ENCODE peak calls at places on chromosome 6, in four cellular contexts. Z is sigmoid colon, G is tibial nerve, I is ovary. X is an unnamed sample. For H3K9me3, the result is how much of the 10 kb centered on the place peaks cover.

GRCh38 chr6:36033935-36034334 is 6.3 kb downstream of the MAPK14 start:
- DNase-seq in I (no peak), G (no peak), Z (no peak), X (no peak)

GRCh38 chr6:104940881-104941693 is 15.8 kb upstream of the LIN28B start:
- DNase-seq in Z (no peak), I (no peak), G (no peak), X (no peak)

GRCh38 chr6:159540152-159540551 is 152.9 kb downstream of the SOD2 start:
- DNase-seq in I (no peak), Z (no peak), G (no peak), X (no peak)

GRCh38 chr6:170175644-170176620 is 114.9 kb downstream of the DLL1 start:
- DNase-seq in G (no peak), I (peak), Z (no peak), X (peak)

GRCh38 chr6:36383608-36384007 is 3.9 kb downstream of the ETV7 start:
- DNase-seq in I (no peak), Z (peak), G (no peak), X (peak)

GRCh38 chr6:134288538-134289203 is 29.2 kb downstream of the SGK1 start:
- DNase-seq in I (no peak), Z (no peak), G (no peak), X (no peak)

GRCh38 chr6:99818161-99818560 is 175.9 kb downstream of the MCHR2 start:
- DNase-seq in Z (no peak), I (no peak), G (no peak), X (no peak)

GRCh38 chr6:47633141-47633540 is 65.2 kb upstream of the ADGRF4 start:
- DNase-seq in I (no peak), G (no peak), Z (no peak), X (no peak)

GRCh38 chr6:121548146-121548545 is 112.7 kb downstream of the GJA1 start:
- DNase-seq in G (no peak), I (no peak), Z (no peak), X (no peak)

GRCh38 chr6:20712011-20712410 is 177.8 kb downstream of the CDKAL1 start:
- DNase-seq in I (no peak), Z (no peak), G (no peak), X (no peak)

GRCh38 chr6:36933102-36933501 is 21.4 kb upstream of the PI16 start:
- DNase-seq in I (no peak), Z (no peak), G (no peak), X (no peak)

GRCh38 chr6:150099546-150099945 is 30.6 kb upstream of the ULBP3 start:
- DNase-seq in G (no peak), Z (no peak), I (no peak), X (no peak)

GRCh38 chr6:31158863-31159855 is 770 bp downstream of the TCF19 start:
- DNase-seq in G (no peak), I (no peak), Z (peak), X (no peak)

GRCh38 chr6:44179072-44179536 is 20.5 kb downstream of the CAPN11 start:
- DNase-seq in I (no peak), Z (no peak), G (no peak), X (no peak)

GRCh38 chr6:25237579-25237978 is 41.6 kb upstream of the CARMIL1 start:
- DNase-seq in G (no peak), Z (no peak), I (no peak), X (no peak)

GRCh38 chr6:151021878-151022277 is 156.4 kb downstream of the MTHFD1L start:
- DNase-seq in Z (no peak), G (no peak), I (no peak), X (no peak)

GRCh38 chr6:28693033-28693750 is 167.5 kb downstream of the GPX5 start:
- DNase-seq in G (no peak), Z (no peak), I (no peak), X (no peak)

GRCh38 chr6:35392111-35392702 is 49.8 kb downstream of the PPARD start:
- DNase-seq in Z (no peak), G (no peak), I (peak), X (peak)

GRCh38 chr6:43740961-43741764 is 28.8 kb upstream of the VEGFA start:
- DNase-seq in I (no peak), G (no peak), Z (peak), X (peak)

GRCh38 chr6:152380351-152380767 is 256.8 kb downstream of the SYNE1 start:
- DNase-seq in I (no peak), Z (no peak), G (no peak), X (no peak)

GRCh38 chr6:34934516-34934915 is 45.5 kb downstream of the ANKS1A start:
- DNase-seq in G (peak), Z (peak), I (peak), X (peak)

GRCh38 chr6:150403458-150404245 is 34.8 kb downstream of the IYD start:
- DNase-seq in Z (no peak), I (no peak), G (no peak), X (no peak)

GRCh38 chr6:107989166-107990094 is 31.4 kb upstream of the SEC63 start:
- DNase-seq in Z (no peak), G (no peak), I (no peak), X (no peak)

GRCh38 chr6:90811596-90812226 is 224.8 kb upstream of the MAP3K7 start:
- DNase-seq in Z (no peak), I (no peak), G (no peak), X (no peak)

GRCh38 chr6:55040102-55040848 is 134.0 kb upstream of the HCRTR2 start:
- DNase-seq in G (no peak), Z (no peak), I (no peak), X (no peak)

GRCh38 chr6:106547556-106547955 is 81.7 kb downstream of the RTN4IP1 start:
- DNase-seq in I (no peak), G (no peak), Z (no peak), X (no peak)

GRCh38 chr6:20952605-20953004 is 418.3 kb downstream of the CDKAL1 start:
- DNase-seq in G (no peak), Z (no peak), I (no peak), X (no peak)

GRCh38 chr6:76719449-76719848 is 647.0 kb upstream of the IMPG1 start:
- DNase-seq in I (no peak), G (no peak), Z (no peak), X (no peak)

GRCh38 chr6:99384507-99384906 is 9.5 kb downstream of the COQ3 start:
- DNase-seq in Z (no peak), I (no peak), G (no peak), X (no peak)

GRCh38 chr6:159119835-159120234 is 49.4 kb upstream of the FNDC1 start:
- DNase-seq in G (no peak), I (no peak), Z (no peak), X (no peak)

GRCh38 chr6:64104051-64104450 is 468.4 kb downstream of the PHF3 start:
- DNase-seq in Z (no peak), G (no peak), I (no peak), X (no peak)

GRCh38 chr6:157669747-157670216 is 153.3 kb upstream of the SNX9 start:
- DNase-seq in Z (peak), G (peak), I (peak), X (peak)

GRCh38 chr6:54411767-54412166 is 103.5 kb downstream of the TINAG start:
- DNase-seq in Z (no peak), G (no peak), I (no peak), X (no peak)

GRCh38 chr6:12047792-12048432 is 35.8 kb downstream of the HIVEP1 start:
- DNase-seq in G (no peak), I (no peak), Z (no peak), X (no peak)

GRCh38 chr6:140003217-140003616 is 628.8 kb upstream of the CITED2 start:
- DNase-seq in G (no peak), Z (no peak), I (no peak), X (no peak)

GRCh38 chr6:154732538-154732823 is 735 bp upstream of the SCAF8 start:
- DNase-seq in G (no peak), Z (no peak), I (no peak), X (no peak)

GRCh38 chr6:117165921-117166499 is 99.3 kb upstream of the VGLL2 start:
- DNase-seq in Z (no peak), G (no peak), I (no peak), X (no peak)

GRCh38 chr6:117167520-117168271 is 97.7 kb upstream of the VGLL2 start:
- DNase-seq in I (no peak), G (no peak), Z (no peak), X (no peak)

GRCh38 chr6:117169060-117169635 is 96.2 kb upstream of the VGLL2 start:
- DNase-seq in Z (no peak), I (no peak), G (no peak), X (no peak)

GRCh38 chr6:117168296-117169059 is 96.9 kb upstream of the VGLL2 start:
- DNase-seq in Z (no peak), I (no peak), G (no peak), X (no peak)

GRCh38 chr6:117169781-117170281 is 95.5 kb upstream of the VGLL2 start:
- DNase-seq in G (no peak), Z (no peak), I (no peak), X (no peak)
- H3K9me3 ChIP-seq in G (under half), Z (under half), I (under half), X (under half)

GRCh38 chr6:32195652-32195901 is 3.1 kb upstream of the GPSM3 start:
- DNase-seq in Z (peak), G (peak), I (peak), X (peak)

GRCh38 chr6:32194388-32194787 is 1.9 kb upstream of the GPSM3 start:
- DNase-seq in Z (no peak), I (no peak), G (no peak), X (no peak)

GRCh38 chr6:32196682-32197616 is 4.5 kb upstream of the GPSM3 start:
- DNase-seq in Z (peak), I (peak), G (no peak), X (no peak)

GRCh38 chr6:32194825-32195651 is 2.6 kb upstream of the GPSM3 start:
- DNase-seq in I (peak), G (no peak), Z (no peak), X (no peak)

DNA sequence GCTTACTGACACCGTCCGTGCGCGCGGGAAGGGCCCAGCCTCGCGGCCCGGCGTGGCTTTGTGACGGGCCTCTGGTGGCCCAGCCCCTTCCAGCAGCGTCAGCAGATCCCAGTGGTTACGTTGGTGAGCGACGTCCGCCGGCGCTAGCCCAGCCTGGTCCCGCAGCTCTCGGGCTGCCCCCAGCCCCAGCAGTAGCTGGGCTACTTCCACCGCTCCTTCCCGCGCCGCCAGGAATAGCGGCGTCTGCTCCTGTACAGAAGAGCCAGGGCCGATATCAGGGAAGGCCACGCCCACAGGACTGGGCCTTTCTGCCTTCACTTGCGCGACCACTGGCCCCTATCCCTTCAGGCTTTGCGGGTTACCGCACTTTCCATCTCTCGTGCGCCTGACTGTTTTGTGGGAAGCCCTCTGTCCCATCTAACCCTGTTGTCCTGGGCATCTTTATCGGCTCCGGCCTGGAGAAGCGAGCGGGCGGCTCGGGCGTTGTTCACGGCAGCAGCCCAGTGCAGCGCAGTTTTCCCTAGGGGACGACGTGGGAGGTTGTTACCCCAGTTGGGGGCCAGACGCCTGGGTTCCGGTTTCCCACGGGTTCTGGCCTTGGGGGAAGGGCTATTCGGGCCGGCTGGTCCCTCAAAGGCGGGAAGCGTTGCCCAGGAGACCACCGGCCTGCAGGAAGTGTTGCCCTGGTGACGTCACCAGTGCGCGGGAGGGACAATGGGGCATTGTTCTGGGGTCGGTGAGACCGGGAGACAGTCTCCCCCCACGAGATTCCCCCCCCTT is 3.6 kb upstream of the GPSM3 start:
- DNase-seq in G (peak), Z (peak), I (peak), X (peak)
- TF ChIP-seq EP300 in G (peak), Z (no peak), I (peak), X (no peak)

DNA sequence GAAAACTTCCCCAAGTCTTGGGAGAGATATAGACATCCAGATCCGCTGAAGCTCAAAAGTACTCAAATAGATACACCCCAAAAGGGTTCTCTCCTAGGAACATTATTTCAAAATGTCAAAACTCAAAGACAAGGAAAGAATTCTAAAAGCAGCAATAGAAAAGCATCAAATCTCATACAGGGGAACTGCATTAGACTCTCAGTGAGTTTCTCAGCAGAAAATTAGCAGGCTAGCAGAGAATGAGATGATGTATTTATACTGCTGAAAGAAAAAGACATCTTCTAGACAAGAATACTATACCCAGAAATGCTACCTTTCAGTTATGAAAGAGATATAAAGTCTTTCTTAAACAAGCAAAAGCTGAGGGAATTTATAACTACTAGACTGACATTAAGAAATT is 75.5 kb upstream of the RIMS1 start:
- DNase-seq in I (no peak), Z (no peak), G (no peak), X (no peak)
- H3K9me3 ChIP-seq in I (under half), Z (under half), G (under half), X (under half)

DNA sequence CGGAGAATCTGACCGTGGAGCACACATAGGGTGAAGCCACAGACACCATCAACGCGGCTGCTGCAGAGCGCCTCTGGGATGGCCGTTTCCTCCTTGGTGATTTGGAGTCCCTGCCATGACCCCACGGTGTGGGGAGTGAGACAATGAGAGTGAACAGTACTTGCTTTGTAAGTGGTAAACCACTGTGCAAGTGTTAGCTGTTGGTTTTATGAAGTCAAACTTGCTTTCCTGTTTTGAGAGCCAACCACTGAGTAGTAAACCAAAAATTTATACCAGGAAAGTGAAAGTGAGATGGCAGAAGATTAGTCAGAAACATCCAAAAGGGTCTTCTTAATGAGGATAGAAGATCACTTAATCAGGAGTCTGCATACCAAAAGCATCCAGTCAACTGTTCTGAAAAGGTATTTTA is 160.7 kb downstream of the FOXC1 start:
- DNase-seq in I (no peak), G (no peak), Z (no peak), X (no peak)
- TF ChIP-seq EP300 in I (no peak), G (no peak), Z (no peak), X (no peak)

X was measured in suprapubic skin.